ENCODE peak calls at places on chromosomes 6 and 20, in six cellular contexts. Y is fibroblast of lung, P is MM.1S, W is mammary epithelial cell, C is neural progenitor cell, H is H9. F is an unnamed sample.

GRCh38 chr6:109962271-109962670 is 15.8 kb upstream of the GPR6 start:
- DNase-seq in Y (no peak), P (no peak), W (no peak), C (no peak), H (no peak), F (no peak)

GRCh38 chr6:28353981-28354676 is 4.4 kb downstream of the ZKSCAN3 start:
- DNase-seq in Y (no peak), P (no peak), W (peak), C (no peak), H (no peak), F (no peak)

GRCh38 chr6:54291146-54291545 is 17.1 kb upstream of the TINAG start:
- DNase-seq in Y (peak), P (no peak), W (peak), C (no peak), H (no peak), F (no peak)

GRCh38 chr6:112690497-112691202 is 343.5 kb downstream of the RFPL4B start:
- DNase-seq in Y (peak), P (no peak), W (no peak), C (no peak), H (no peak), F (no peak)

GRCh38 chr20:40814328-40814960 is 125.4 kb upstream of the MAFB start:
- DNase-seq in Y (no peak), P (no peak), W (no peak), C (no peak), H (peak), F (peak)

GRCh38 chr6:80769101-80769500 is 662.6 kb downstream of the BCKDHB start:
- DNase-seq in Y (peak), P (no peak), W (no peak), C (no peak), H (no peak), F (no peak)

GRCh38 chr20:17662333-17663039 is 19.6 kb downstream of the RRBP1 start:
- DNase-seq in Y (peak), P (no peak), W (no peak), C (no peak), H (no peak), F (no peak)

GRCh38 chr20:2283706-2284423 is 11.9 kb upstream of the TGM3 start:
- DNase-seq in Y (no peak), P (no peak), W (peak), C (no peak), H (no peak), F (peak)

GRCh38 chr20:53020376-53020775 is 48.2 kb downstream of the TSHZ2 start:
- DNase-seq in Y (no peak), P (peak), W (no peak), C (no peak), H (no peak), F (no peak)

GRCh38 chr6:29676981-29677601 is 3.9 kb downstream of the ZFP57 start:
- DNase-seq in Y (no peak), P (no peak), W (peak), C (no peak), H (no peak), F (no peak)

GRCh38 chr6:29071831-29072723 is 15.0 kb downstream of the OR2B3 start:
- DNase-seq in Y (no peak), P (peak), W (peak), C (peak), H (peak), F (peak)

GRCh38 chr6:166637001-166637400 is 9.9 kb upstream of the RPS6KA2 start:
- DNase-seq in Y (no peak), P (no peak), W (no peak), C (no peak), H (no peak), F (peak)
- H3K27ac ChIP-seq in Y (no peak), P (no peak), W (no peak), C (no peak), H (no peak), F (no peak)

GRCh38 chr6:1337791-1338190 is 25.9 kb downstream of the FOXQ1 start:
- DNase-seq in Y (peak), P (no peak), W (no peak), C (no peak), H (no peak), F (no peak)

GRCh38 chr6:1335367-1336037 is 23.6 kb downstream of the FOXQ1 start:
- DNase-seq in Y (peak), P (no peak), W (peak), C (no peak), H (peak), F (peak)

GRCh38 chr6:1334725-1335124 is 22.8 kb downstream of the FOXQ1 start:
- DNase-seq in Y (no peak), P (no peak), W (no peak), C (no peak), H (peak), F (peak)

DNA sequence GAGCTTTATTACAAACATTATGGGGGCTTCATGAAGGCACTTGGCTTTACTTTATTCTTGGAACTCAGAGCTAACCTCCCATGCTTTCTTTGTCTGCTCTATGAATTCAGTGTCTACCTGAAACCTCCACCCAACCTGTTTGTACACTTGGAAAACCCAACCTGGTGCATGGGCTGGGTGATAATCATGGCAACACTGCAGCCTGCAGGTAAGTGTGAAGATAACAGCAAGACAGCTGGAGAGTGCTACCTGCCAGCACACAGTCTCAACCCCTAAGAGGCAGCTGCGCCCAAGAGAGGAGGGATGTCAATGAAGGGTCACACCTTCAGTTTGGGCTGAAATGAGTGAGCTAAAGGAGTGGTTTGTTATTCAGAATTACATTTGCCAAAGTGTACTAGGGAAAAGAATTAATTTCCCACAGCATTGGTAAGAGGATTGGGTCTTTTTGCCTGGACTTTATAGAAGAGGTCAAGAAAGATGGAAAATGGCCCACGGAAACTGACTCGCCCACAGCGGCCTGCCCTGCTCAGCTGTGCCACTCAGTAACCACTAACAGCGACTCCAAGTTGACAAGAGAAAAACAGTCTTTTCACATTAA is 24.4 kb downstream of the FOXQ1 start:
- DNase-seq in Y (no peak), P (peak), W (peak), C (peak), H (peak), F (peak)
- TF ChIP-seq CTCF in Y (peak), P (peak), W (peak), C (peak), H (peak), F (peak)

DNA sequence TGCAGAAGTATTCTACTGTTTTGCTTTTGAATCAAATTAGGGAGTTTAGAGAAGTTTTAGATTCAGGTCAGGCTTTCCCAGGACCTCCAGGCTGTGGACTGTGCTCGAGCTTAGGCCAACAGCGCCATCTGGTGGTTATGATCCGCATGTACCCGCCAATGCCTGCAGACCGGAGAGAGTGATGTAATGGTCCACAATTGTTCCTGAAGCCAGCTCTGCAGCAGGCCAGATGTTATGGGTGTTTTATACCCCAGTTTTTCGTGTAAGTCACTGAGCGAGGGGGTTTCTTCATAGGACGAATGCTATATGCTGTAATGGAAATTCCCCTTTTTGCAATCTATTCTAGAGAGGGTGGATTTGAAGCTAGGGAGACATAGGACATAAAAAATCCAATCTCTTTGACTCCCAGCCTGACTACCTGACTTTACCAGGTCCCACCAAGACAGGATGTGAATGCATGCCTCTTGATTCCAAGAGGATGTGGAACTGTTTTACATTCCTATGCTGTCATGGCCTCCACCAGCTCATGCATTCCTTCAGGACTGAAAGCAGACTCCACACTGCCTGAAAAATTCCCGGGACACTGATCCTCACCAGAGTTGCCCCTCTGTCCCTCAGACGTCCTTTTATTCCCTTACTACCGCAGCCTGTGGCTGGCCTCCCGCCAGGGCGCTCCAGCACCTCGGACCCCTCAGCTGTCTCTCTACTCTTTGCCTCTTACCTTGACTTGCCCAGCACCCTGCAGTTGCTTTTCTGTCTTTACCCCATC is 41.2 kb upstream of the LY86 start:
- DNase-seq in Y (peak), P (peak), W (peak), C (peak), H (peak), F (peak)
- H3K9ac ChIP-seq in Y (no peak), P (peak), W (no peak), C (no peak), H (no peak), F (no peak)

GRCh38 chr6:168880271-168880670 is 373.4 kb downstream of the THBS2 start:
- DNase-seq in Y (no peak), P (no peak), W (no peak), C (no peak), H (no peak), F (peak)
- H3K27ac ChIP-seq in Y (no peak), P (no peak), W (no peak), C (no peak), H (no peak), F (no peak)

GRCh38 chr20:33882481-33882880 is 71.3 kb downstream of the CHMP4B start:
- DNase-seq in Y (no peak), P (peak), W (no peak), C (no peak), H (no peak), F (no peak)

GRCh38 chr20:33880396-33880795 is 69.2 kb downstream of the CHMP4B start:
- DNase-seq in Y (no peak), P (no peak), W (no peak), C (no peak), H (no peak), F (no peak)

GRCh38 chr20:33884633-33885032 is 73.5 kb downstream of the CHMP4B start:
- DNase-seq in Y (no peak), P (no peak), W (no peak), C (no peak), H (no peak), F (no peak)

GRCh38 chr20:33882018-33882417 is 70.9 kb downstream of the CHMP4B start:
- DNase-seq in Y (no peak), P (no peak), W (no peak), C (no peak), H (no peak), F (no peak)

GRCh38 chr20:33883164-33883563 is 72.0 kb downstream of the CHMP4B start:
- DNase-seq in Y (no peak), P (peak), W (no peak), C (no peak), H (no peak), F (no peak)
- TF ChIP-seq CTCF in Y (no peak), P (peak), W (no peak), C (no peak), H (no peak), F (no peak)

GRCh38 chr6:170280689-170281045 is 10.2 kb downstream of the DLL1 start:
- DNase-seq in Y (peak), P (no peak), W (no peak), C (no peak), H (no peak), F (no peak)
- H3K9ac ChIP-seq in Y (no peak), P (no peak), W (no peak), C (no peak), H (no peak), F (no peak)

GRCh38 chr20:24411003-24411402 is 58.4 kb upstream of the SYNDIG1 start:
- DNase-seq in Y (no peak), P (no peak), W (no peak), C (no peak), H (no peak), F (no peak)
- H3K27ac ChIP-seq in Y (no peak), P (no peak), W (no peak), C (no peak), H (no peak), F (no peak)

GRCh38 chr6:157879034-157879872 is 56.2 kb downstream of the SNX9 start:
- DNase-seq in Y (no peak), P (peak), W (no peak), C (peak), H (no peak), F (no peak)
- TF ChIP-seq CTCF in Y (no peak), P (no peak), W (no peak), C (no peak), H (no peak), F (no peak)

F was measured in endodermal cell.